ENCODE peak calls at places on chromosomes 16 and 17, in seven cellular contexts. J, E, K, B, V, L and T are unnamed samples.

GRCh38 chr16:57623251-57624043 is 5.0 kb upstream of the ADGRG1 start:
- DNase-seq in V (no peak), K (no peak), L (no peak), E (no peak), B (no peak), J (no peak), T (peak; percentile 50)

GRCh38 chr16:48269011-48269410 is 21.7 kb upstream of the ABCC11 start:
- DNase-seq in B (no peak), L (no peak), J (no peak), E (no peak), V (no peak), K (no peak), T (no peak)

GRCh38 chr17:79778504-79779087 is 648 bp downstream of the CBX2 start:
- DNase-seq in V (no peak), E (peak; percentile 10), J (no peak), K (no peak), B (no peak), L (no peak), T (peak; percentile 67)

GRCh38 chr16:85512716-85513115 is 100.4 kb upstream of the GSE1 start:
- DNase-seq in K (no peak), V (no peak), J (no peak), L (no peak), E (no peak), B (no peak), T (no peak)

GRCh38 chr16:20385844-20386832 is 18.4 kb downstream of the PDILT start:
- DNase-seq in V (peak; percentile 74), K (no peak), E (peak; percentile 71), J (peak; percentile 57), B (no peak), L (peak; percentile 27), T (peak; percentile 81)

GRCh38 chr17:50146927-50147640 is 3.4 kb downstream of the PPP1R9B start:
- DNase-seq in J (no peak), K (no peak), B (no peak), V (no peak), E (no peak), L (no peak), T (no peak)

GRCh38 chr16:58649707-58650106 is 20.1 kb upstream of the CNOT1 start:
- DNase-seq in V (no peak), K (no peak), E (no peak), J (no peak), L (no peak), B (no peak), T (no peak)

GRCh38 chr17:7403043-7403901 is 625 bp downstream of the TMEM256 start:
- DNase-seq in V (no peak), L (peak; percentile 18), E (peak; percentile 29), K (no peak), J (peak; percentile 23), B (peak; percentile 14), T (no peak)

GRCh38 chr17:82214012-82214628 is 1.5 kb upstream of the CCDC57 start:
- DNase-seq in L (no peak), V (no peak), K (no peak), B (no peak), E (no peak), J (no peak), T (no peak)

GRCh38 chr16:89922884-89923639 is at the start of gene TUBB3:
- DNase-seq in J (peak; percentile 37), L (no peak), B (no peak), E (peak; percentile 59), V (peak; percentile 87), K (peak; percentile 94), T (peak; percentile 86)

GRCh38 chr17:17725853-17726720 is 44.8 kb downstream of the RAI1 start:
- DNase-seq in E (no peak), L (no peak), J (no peak), B (no peak), V (peak; percentile 65), K (no peak), T (no peak)

GRCh38 chr16:53816211-53816610 is 112.3 kb downstream of the FTO start:
- DNase-seq in E (no peak), J (no peak), V (no peak), K (no peak), L (no peak), B (no peak), T (no peak)

GRCh38 chr17:39755550-39756375 is 18.0 kb downstream of the GRB7 start:
- DNase-seq in V (no peak), B (peak; percentile 52), E (peak; percentile 54), L (peak; percentile 35), K (no peak), J (peak; percentile 48), T (peak; percentile 34)

GRCh38 chr17:60039096-60039495 is 39.6 kb downstream of the HEATR6 start:
- DNase-seq in K (no peak), J (no peak), L (no peak), V (peak; percentile 25), E (no peak), B (no peak), T (no peak)

GRCh38 chr17:41939044-41939695 is 8.8 kb downstream of the ODAD4 start:
- DNase-seq in B (no peak), K (no peak), E (no peak), V (no peak), L (no peak), J (no peak), T (no peak)

GRCh38 chr17:77445030-77445907 is 304.5 kb downstream of the SEC14L1 start:
- DNase-seq in J (peak; percentile 79), K (no peak), E (peak; percentile 79), L (peak; percentile 82), V (peak; percentile 43), B (peak; percentile 88), T (no peak)

GRCh38 chr16:67423634-67424575 is 7.0 kb upstream of the HSD11B2 start:
- DNase-seq in J (no peak), E (no peak), B (no peak), L (no peak), K (no peak), V (no peak), T (peak; percentile 73)

GRCh38 chr17:4728124-4728523 is 3.1 kb upstream of the MED11 start:
- DNase-seq in E (peak; percentile 36), J (no peak), K (no peak), L (no peak), B (no peak), V (no peak), T (no peak)

GRCh38 chr17:41748275-41748674 is 13.8 kb upstream of the HAP1 start:
- DNase-seq in K (no peak), J (no peak), V (no peak), E (no peak), L (no peak), B (no peak), T (no peak)

GRCh38 chr17:58710948-58711552 is 18.6 kb downstream of the RAD51C start:
- DNase-seq in J (peak; percentile 12), B (no peak), K (no peak), V (peak; percentile 82), L (no peak), E (peak; percentile 23), T (no peak)

GRCh38 chr17:3012926-3013581 is 50.4 kb downstream of the OR1D5 start:
- DNase-seq in V (peak; percentile 83), J (peak; percentile 56), K (peak; percentile 80), L (peak; percentile 59), B (peak; percentile 11), E (peak; percentile 62), T (peak; percentile 92)

GRCh38 chr17:40355804-40356758 is 8.5 kb downstream of the GJD3 start:
- DNase-seq in B (no peak), E (no peak), J (no peak), K (peak; percentile 83), V (no peak), L (no peak), T (no peak)

GRCh38 chr16:81775570-81775969 is 3.5 kb upstream of the PLCG2 start:
- DNase-seq in V (no peak), L (no peak), K (no peak), J (no peak), B (no peak), E (no peak), T (no peak)

GRCh38 chr16:9090101-9090959 is 1.1 kb upstream of the HAPSTR1 start:
- DNase-seq in J (peak; percentile 52), V (peak; percentile 41), K (peak; percentile 88), B (peak; percentile 18), E (peak; percentile 59), L (peak; percentile 19), T (peak; percentile 66)

GRCh38 chr17:2853111-2853721 is 57.0 kb downstream of the RAP1GAP2 start:
- DNase-seq in K (peak; percentile 89), E (peak; percentile 46), J (peak; percentile 39), B (no peak), L (peak; percentile 22), V (peak; percentile 19), T (peak; percentile 60)

GRCh38 chr16:22052985-22053384 is 39.4 kb upstream of the VWA3A start:
- DNase-seq in J (no peak), B (no peak), V (no peak), E (no peak), L (no peak), K (no peak), T (no peak)

GRCh38 chr17:33239702-33240101 is 53.4 kb downstream of the ASIC2 start:
- DNase-seq in E (no peak), V (no peak), B (no peak), L (no peak), K (no peak), J (no peak), T (no peak)